ENCODE peak calls at places on chromosomes 6 and 20, in nine cellular contexts. Z is cardiac fibroblast, I is posterior cingulate gyrus, S is NCI-H510A treated with DMSO at 0.1 percent for 48 hours, R is left ventricle myocardium superior, M is SW480, B is DMS153, U is RKO, K is GM12865. F is an unnamed sample.
A peak's percentile ranks its signal among the peaks of the same experiment; 100 is the strongest.

GRCh38 chr6:110188791-110189190 is 8.6 kb downstream of the CDC40 start:
- DNase-seq in M (no peak), K (no peak), R (no peak), U (peak; percentile 59), B (no peak), Z (peak; percentile 24), S (no peak), I (no peak), F (no peak)

GRCh38 chr6:127186889-127187288 is 68.4 kb downstream of the RSPO3 start:
- DNase-seq in M (no peak), R (peak; percentile 85), S (peak; percentile 3), U (peak; percentile 19), K (peak; percentile 58), B (peak; percentile 13), I (peak; percentile 14), Z (peak; percentile 49), F (no peak)

GRCh38 chr6:109428889-109429477 is 11.4 kb downstream of the PPIL6 start:
- DNase-seq in B (peak; percentile 44), I (no peak), U (no peak), R (no peak), K (no peak), M (no peak), Z (peak; percentile 50), S (no peak), F (no peak)

GRCh38 chr6:37125779-37126553 is 44.0 kb upstream of the PIM1 start:
- DNase-seq in I (no peak), U (no peak), S (no peak), Z (no peak), B (no peak), K (no peak), M (no peak), R (no peak), F (no peak)

GRCh38 chr20:63693079-63693974 is 3.1 kb upstream of the TNFRSF6B start:
- DNase-seq in U (no peak), S (no peak), Z (no peak), I (no peak), M (no peak), R (peak; percentile 27), K (no peak), B (no peak), F (no peak)

GRCh38 chr6:149924206-149924932 is 1.4 kb upstream of the RAET1G start:
- DNase-seq in M (no peak), U (no peak), Z (no peak), B (no peak), R (no peak), S (no peak), K (no peak), I (no peak), F (peak; percentile 56)

GRCh38 chr20:53692465-53693067 is 98.9 kb upstream of the ZNF217 start:
- DNase-seq in K (no peak), R (no peak), B (no peak), S (peak; percentile 21), U (no peak), M (no peak), Z (peak; percentile 83), I (no peak), F (no peak)

GRCh38 chr6:53300656-53301551 is 47.8 kb downstream of the ELOVL5 start:
- DNase-seq in B (no peak), I (peak; percentile 48), K (no peak), R (peak; percentile 44), S (peak; percentile 63), U (no peak), M (peak; percentile 2), Z (peak; percentile 45), F (no peak)

GRCh38 chr20:36628076-36628475 is 17.9 kb downstream of the SLA2 start:
- DNase-seq in S (no peak), I (no peak), U (no peak), Z (peak; percentile 7), R (no peak), M (no peak), K (no peak), B (no peak), F (no peak)

F was measured in osteocyte.